ENCODE peak calls at places on chromosomes 13 and 19, in eight cellular contexts. F, K, Y, G, C, Z, V and A are unnamed samples.

GRCh38 chr13:96492758-96493157 is 402.9 kb downstream of the HS6ST3 start:
- DNase-seq in C (no peak), K (no peak), F (no peak), G (no peak), Z (no peak), Y (no peak), V (no peak), A (no peak)

GRCh38 chr13:44710576-44710975 is 134.4 kb upstream of the TSC22D1 start:
- DNase-seq in V (no peak), Z (no peak), F (no peak), Y (no peak), C (no peak), K (peak), G (no peak), A (peak)

GRCh38 chr19:44552324-44552723 is 22.8 kb upstream of the CEACAM20 start:
- DNase-seq in F (no peak), K (peak), Z (no peak), G (peak), C (no peak), Y (no peak), V (no peak), A (peak)

GRCh38 chr19:31262673-31263308 is 86.4 kb downstream of the TSHZ3 start:
- DNase-seq in Y (no peak), Z (no peak), K (no peak), C (no peak), G (no peak), F (no peak), V (no peak), A (no peak)

GRCh38 chr13:109243311-109243951 is 543.0 kb downstream of the IRS2 start:
- DNase-seq in F (peak), Y (no peak), V (no peak), K (peak), Z (no peak), G (peak), C (no peak), A (peak)

GRCh38 chr19:41545547-41545946 is 30.4 kb upstream of the CEACAM21 start:
- DNase-seq in K (no peak), G (no peak), Y (no peak), F (no peak), Z (no peak), V (no peak), C (no peak), A (no peak)

GRCh38 chr19:55673889-55674288 is 1.1 kb upstream of the EPN1 start:
- DNase-seq in Z (no peak), F (no peak), Y (no peak), V (no peak), C (no peak), K (no peak), G (no peak), A (no peak)

GRCh38 chr19:45322311-45322710 is 364 bp downstream of the CKM start:
- DNase-seq in K (no peak), F (no peak), Y (no peak), C (no peak), Z (no peak), G (no peak), V (no peak), A (no peak)

GRCh38 chr13:38008636-38009035 is 139.1 kb upstream of the TRPC4 start:
- DNase-seq in G (peak), Y (no peak), F (no peak), V (no peak), Z (no peak), K (peak), C (no peak), A (no peak)

GRCh38 chr19:44113138-44113783 is at the start of gene ZNF225:
- DNase-seq in K (peak), G (peak), C (peak), Z (peak), V (peak), Y (peak), F (peak), A (peak)

GRCh38 chr19:29678484-29679106 is 13.3 kb downstream of the PLEKHF1 start:
- DNase-seq in C (no peak), K (no peak), V (no peak), Y (no peak), Z (peak), F (no peak), G (no peak), A (no peak)

GRCh38 chr13:58906329-58907007 is 1257.3 kb downstream of the DIAPH3 start:
- DNase-seq in K (no peak), C (no peak), Z (no peak), V (no peak), F (no peak), G (no peak), Y (no peak), A (no peak)

GRCh38 chr13:32255744-32256120 is 59.4 kb downstream of the ZAR1L start:
- DNase-seq in G (no peak), K (no peak), C (no peak), Y (no peak), Z (no peak), V (no peak), F (no peak), A (no peak)

GRCh38 chr13:112510002-112510780 is 77.8 kb downstream of the TUBGCP3 start:
- DNase-seq in K (peak), G (peak), Z (no peak), C (no peak), F (peak), Y (no peak), V (no peak), A (peak)

GRCh38 chr19:13817615-13818371 is 22.6 kb downstream of the ZSWIM4 start:
- DNase-seq in K (no peak), F (no peak), V (no peak), C (no peak), Z (no peak), Y (peak), G (peak), A (peak)

GRCh38 chr13:28336193-28336657 is 158.7 kb downstream of the FLT1 start:
- DNase-seq in C (no peak), Z (peak), Y (no peak), F (no peak), G (no peak), V (no peak), K (no peak), A (no peak)

GRCh38 chr19:51587264-51588191 is 16.4 kb downstream of the ZNF175 start:
- DNase-seq in G (no peak), Z (no peak), K (no peak), F (no peak), V (no peak), Y (no peak), C (no peak), A (no peak)